ENCODE peak calls at places on chromosomes 3 and 15, in six cellular contexts. M is mesenchymal stem cell, J is IMR-90, K is H9, I is H1, T is trophoblast cell. V is an unnamed sample.

GRCh38 chr3:50422153-50422552 is 62.8 kb upstream of the TMEM115 start:
- DNase-seq in I (no peak), J (no peak), T (no peak), K (no peak), M (no peak), V (no peak)

GRCh38 chr15:28456476-28457395 is 76.0 kb downstream of the GOLGA8G start:
- DNase-seq in I (no peak), T (no peak), M (no peak), J (peak; percentile 0), K (peak; percentile 54), V (no peak)

GRCh38 chr3:64824281-64824980 is 136.6 kb upstream of the ADAMTS9 start:
- DNase-seq in I (no peak), T (no peak), J (no peak), K (no peak), M (peak; percentile 57), V (no peak)

GRCh38 chr3:195110647-195111321 is 160.2 kb downstream of the XXYLT1 start:
- DNase-seq in J (no peak), I (no peak), T (peak; percentile 7), K (no peak), M (no peak), V (no peak)

GRCh38 chr3:30684361-30684760 is 78.0 kb downstream of the TGFBR2 start:
- DNase-seq in I (no peak), K (no peak), J (no peak), T (no peak), M (no peak), V (no peak)

GRCh38 chr15:56428821-56429458 is 36.0 kb downstream of the MNS1 start:
- DNase-seq in T (no peak), K (no peak), J (peak; percentile 39), M (peak; percentile 32), I (no peak), V (peak; percentile 0)

GRCh38 chr3:12903000-12903800 is 61.8 kb upstream of the RPL32 start:
- DNase-seq in K (no peak), J (no peak), T (no peak), I (no peak), M (no peak), V (no peak)

GRCh38 chr3:50318163-50318562 is 4.4 kb downstream of the HYAL2 start:
- DNase-seq in K (no peak), M (no peak), J (no peak), I (no peak), T (no peak), V (no peak)

GRCh38 chr15:48644827-48645557 is 517 bp downstream of the FBN1 start:
- DNase-seq in K (peak; percentile 52), T (peak; percentile 40), I (no peak), J (peak; percentile 62), M (peak; percentile 72), V (peak; percentile 65)

GRCh38 chr3:100765437-100765975 is 56.2 kb downstream of the TFG start:
- DNase-seq in I (no peak), T (no peak), M (no peak), J (no peak), K (no peak), V (no peak)

DNA sequence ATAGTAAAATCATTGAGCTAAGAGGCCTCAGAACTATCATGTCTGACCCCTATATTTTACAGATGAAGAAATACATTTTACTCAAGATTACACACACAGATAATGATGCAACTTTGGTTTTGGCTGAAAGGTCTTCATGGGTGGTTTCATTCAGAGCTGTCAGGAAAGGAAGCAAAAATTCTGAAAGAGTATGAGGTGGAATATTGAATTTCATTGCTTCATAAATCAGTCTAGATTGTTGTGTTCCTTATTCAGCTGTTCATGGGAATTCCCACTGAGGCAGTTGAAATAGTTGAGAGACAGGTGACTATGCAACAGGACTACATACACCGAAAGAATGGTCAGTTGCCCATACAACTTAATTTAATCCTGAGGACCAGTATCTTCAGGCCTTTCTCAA is 39.4 kb downstream of the CD200 start:
- DNase-seq in M (no peak), I (no peak), J (no peak), T (no peak), K (no peak), V (no peak)
- H3K18ac ChIP-seq in M (no peak overlapping the region), I (no peak overlapping the region), J (no peak overlapping the region), T (no peak overlapping the region), K (no peak overlapping the region), V (no peak overlapping the region)

DNA sequence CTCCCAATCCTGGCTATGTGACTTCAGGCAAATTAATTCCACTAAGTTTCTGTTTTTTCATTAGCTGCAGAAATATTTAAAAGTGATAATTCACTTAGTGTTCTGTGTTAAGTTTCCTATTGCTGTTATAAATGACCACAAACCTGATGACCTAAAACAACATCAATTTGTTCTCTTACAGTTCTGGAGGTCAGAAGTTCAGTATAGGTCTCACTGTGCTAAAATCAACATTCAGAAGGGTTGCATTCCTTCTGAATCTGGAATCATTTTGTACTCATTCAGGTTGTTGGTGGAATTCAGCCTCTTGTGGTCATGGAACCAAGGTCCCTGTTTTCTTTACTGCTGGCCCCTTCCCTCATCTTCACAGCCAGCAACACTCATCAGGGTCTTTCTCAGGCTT is 254.1 kb downstream of the CNTN3 start:
- DNase-seq in I (no peak), M (no peak), K (no peak), T (no peak), J (no peak), V (no peak)
- H3K14ac ChIP-seq in I (no peak overlapping the region), M (no peak overlapping the region), K (no peak overlapping the region), T (no peak overlapping the region), J (no peak overlapping the region), V (no peak overlapping the region)

GRCh38 chr3:81760924-81761903 is at the start of gene GBE1:
- DNase-seq in T (peak; percentile 99), I (peak; percentile 47), K (peak; percentile 90), J (peak; percentile 93), M (peak; percentile 97), V (peak; percentile 76)
- H3K18ac ChIP-seq in T (peak within 1 kb of the TSS; percentile 94), I (peak within 1 kb of the TSS; percentile 99), K (peak within 1 kb of the TSS; percentile 82), J (peak within 1 kb of the TSS; percentile 99), M (peak within 1 kb of the TSS; percentile 95), V (peak within 1 kb of the TSS; percentile 100)

GRCh38 chr15:78208341-78208844 is 26.0 kb downstream of the ACSBG1 start:
- DNase-seq in M (no peak), T (no peak), K (no peak), I (no peak), J (no peak), V (no peak)
- H3K14ac ChIP-seq in M (no peak overlapping the region), T (no peak overlapping the region), K (no peak overlapping the region), I (no peak overlapping the region), J (no peak overlapping the region), V (no peak overlapping the region)

V was measured in neuronal stem cell.